ENCODE peak calls at places on chromosomes 3 and 15, in nine cellular contexts. One of them, this sample, is unnamed.

GRCh38 chr3:195087321-195087720 is 183.6 kb downstream of the XXYLT1 start:
- DNase-seq in HTR-8/SVneo: no peak
- DNase-seq in pons: no peak
- DNase-seq in non-pigmented ciliary epithelial cell: no peak
- DNase-seq in stimulated activated CD4-positive, alpha-beta T cell treated with anti-CD3 and anti-CD28 coated beads, Interleukin-12 subunit alpha, Interleukin-12 subunit beta, amount 100 ng/mL, for 48 hours: no peak
- DNase-seq in T-helper 2 cell: no peak
- DNase-seq in NCI-H774: no peak
- DNase-seq in NCI-H1417: peak
- DNase-seq in AG10803: no peak
- DNase-seq in this sample: no peak

GRCh38 chr3:163474766-163475165 is 1603.5 kb downstream of the SI start:
- DNase-seq in HTR-8/SVneo: no peak
- DNase-seq in pons: no peak
- DNase-seq in non-pigmented ciliary epithelial cell: no peak
- DNase-seq in stimulated activated CD4-positive, alpha-beta T cell treated with anti-CD3 and anti-CD28 coated beads, Interleukin-12 subunit alpha, Interleukin-12 subunit beta, amount 100 ng/mL, for 48 hours: no peak
- DNase-seq in T-helper 2 cell: no peak
- DNase-seq in NCI-H774: no peak
- DNase-seq in NCI-H1417: no peak
- DNase-seq in AG10803: no peak
- DNase-seq in this sample: no peak

GRCh38 chr15:77825546-77825945 is 192.8 kb upstream of the LINGO1 start:
- DNase-seq in HTR-8/SVneo: no peak
- DNase-seq in pons: no peak
- DNase-seq in non-pigmented ciliary epithelial cell: no peak
- DNase-seq in stimulated activated CD4-positive, alpha-beta T cell treated with anti-CD3 and anti-CD28 coated beads, Interleukin-12 subunit alpha, Interleukin-12 subunit beta, amount 100 ng/mL, for 48 hours: no peak
- DNase-seq in T-helper 2 cell: no peak
- DNase-seq in NCI-H774: no peak
- DNase-seq in NCI-H1417: no peak
- DNase-seq in AG10803: no peak
- DNase-seq in this sample: no peak

GRCh38 chr3:154430014-154430413 is at the start of gene GPR149:
- DNase-seq in HTR-8/SVneo: no peak
- DNase-seq in pons: no peak
- DNase-seq in non-pigmented ciliary epithelial cell: peak
- DNase-seq in stimulated activated CD4-positive, alpha-beta T cell treated with anti-CD3 and anti-CD28 coated beads, Interleukin-12 subunit alpha, Interleukin-12 subunit beta, amount 100 ng/mL, for 48 hours: no peak
- DNase-seq in T-helper 2 cell: no peak
- DNase-seq in NCI-H774: peak
- DNase-seq in NCI-H1417: no peak
- DNase-seq in AG10803: peak
- DNase-seq in this sample: no peak

GRCh38 chr3:45795509-45795881 is 841 bp downstream of the SLC6A20 start:
- DNase-seq in HTR-8/SVneo: no peak
- DNase-seq in pons: no peak
- DNase-seq in non-pigmented ciliary epithelial cell: no peak
- DNase-seq in stimulated activated CD4-positive, alpha-beta T cell treated with anti-CD3 and anti-CD28 coated beads, Interleukin-12 subunit alpha, Interleukin-12 subunit beta, amount 100 ng/mL, for 48 hours: no peak
- DNase-seq in T-helper 2 cell: no peak
- DNase-seq in NCI-H774: no peak
- DNase-seq in NCI-H1417: no peak
- DNase-seq in AG10803: no peak
- DNase-seq in this sample: peak

GRCh38 chr15:98649621-98649995 is 1.3 kb downstream of the IGF1R start:
- DNase-seq in HTR-8/SVneo: no peak
- DNase-seq in pons: no peak
- DNase-seq in non-pigmented ciliary epithelial cell: no peak
- DNase-seq in stimulated activated CD4-positive, alpha-beta T cell treated with anti-CD3 and anti-CD28 coated beads, Interleukin-12 subunit alpha, Interleukin-12 subunit beta, amount 100 ng/mL, for 48 hours: no peak
- DNase-seq in T-helper 2 cell: no peak
- DNase-seq in NCI-H774: no peak
- DNase-seq in NCI-H1417: peak
- DNase-seq in AG10803: peak
- DNase-seq in this sample: peak

GRCh38 chr3:20669675-20670074 is 483.7 kb upstream of the SGO1 start:
- DNase-seq in HTR-8/SVneo: no peak
- DNase-seq in pons: peak
- DNase-seq in non-pigmented ciliary epithelial cell: no peak
- DNase-seq in stimulated activated CD4-positive, alpha-beta T cell treated with anti-CD3 and anti-CD28 coated beads, Interleukin-12 subunit alpha, Interleukin-12 subunit beta, amount 100 ng/mL, for 48 hours: no peak
- DNase-seq in T-helper 2 cell: no peak
- DNase-seq in NCI-H774: no peak
- DNase-seq in NCI-H1417: no peak
- DNase-seq in AG10803: no peak
- DNase-seq in this sample: no peak

GRCh38 chr15:88400591-88400990 is 66.6 kb downstream of the MRPL46 start:
- DNase-seq in HTR-8/SVneo: no peak
- DNase-seq in pons: no peak
- DNase-seq in non-pigmented ciliary epithelial cell: no peak
- DNase-seq in stimulated activated CD4-positive, alpha-beta T cell treated with anti-CD3 and anti-CD28 coated beads, Interleukin-12 subunit alpha, Interleukin-12 subunit beta, amount 100 ng/mL, for 48 hours: no peak
- DNase-seq in T-helper 2 cell: no peak
- DNase-seq in NCI-H774: no peak
- DNase-seq in NCI-H1417: no peak
- DNase-seq in AG10803: no peak
- DNase-seq in this sample: no peak

GRCh38 chr3:153768559-153769469 is 352.4 kb upstream of the ARHGEF26 start:
- DNase-seq in HTR-8/SVneo: peak
- DNase-seq in pons: peak
- DNase-seq in non-pigmented ciliary epithelial cell: peak
- DNase-seq in stimulated activated CD4-positive, alpha-beta T cell treated with anti-CD3 and anti-CD28 coated beads, Interleukin-12 subunit alpha, Interleukin-12 subunit beta, amount 100 ng/mL, for 48 hours: peak
- DNase-seq in T-helper 2 cell: peak
- DNase-seq in NCI-H774: peak
- DNase-seq in NCI-H1417: no peak
- DNase-seq in AG10803: peak
- DNase-seq in this sample: peak

GRCh38 chr15:66924889-66925288 is 140.5 kb upstream of the SMAD3 start:
- DNase-seq in HTR-8/SVneo: no peak
- DNase-seq in pons: no peak
- DNase-seq in non-pigmented ciliary epithelial cell: no peak
- DNase-seq in stimulated activated CD4-positive, alpha-beta T cell treated with anti-CD3 and anti-CD28 coated beads, Interleukin-12 subunit alpha, Interleukin-12 subunit beta, amount 100 ng/mL, for 48 hours: no peak
- DNase-seq in T-helper 2 cell: no peak
- DNase-seq in NCI-H774: no peak
- DNase-seq in NCI-H1417: peak
- DNase-seq in AG10803: no peak
- DNase-seq in this sample: no peak

GRCh38 chr15:42131826-42132806 is 24.3 kb downstream of the PLA2G4F start:
- DNase-seq in HTR-8/SVneo: no peak
- DNase-seq in pons: no peak
- DNase-seq in non-pigmented ciliary epithelial cell: no peak
- DNase-seq in stimulated activated CD4-positive, alpha-beta T cell treated with anti-CD3 and anti-CD28 coated beads, Interleukin-12 subunit alpha, Interleukin-12 subunit beta, amount 100 ng/mL, for 48 hours: no peak
- DNase-seq in T-helper 2 cell: no peak
- DNase-seq in NCI-H774: peak
- DNase-seq in NCI-H1417: peak
- DNase-seq in AG10803: no peak
- DNase-seq in this sample: no peak

GRCh38 chr15:80179025-80179759 is 26.4 kb downstream of the FAH start:
- DNase-seq in HTR-8/SVneo: peak
- DNase-seq in pons: no peak
- DNase-seq in non-pigmented ciliary epithelial cell: peak
- DNase-seq in stimulated activated CD4-positive, alpha-beta T cell treated with anti-CD3 and anti-CD28 coated beads, Interleukin-12 subunit alpha, Interleukin-12 subunit beta, amount 100 ng/mL, for 48 hours: no peak
- DNase-seq in T-helper 2 cell: no peak
- DNase-seq in NCI-H774: no peak
- DNase-seq in NCI-H1417: no peak
- DNase-seq in AG10803: peak
- DNase-seq in this sample: no peak

GRCh38 chr3:111545349-111545748 is 3.4 kb downstream of the CD96 start:
- DNase-seq in HTR-8/SVneo: no peak
- DNase-seq in pons: no peak
- DNase-seq in non-pigmented ciliary epithelial cell: no peak
- DNase-seq in stimulated activated CD4-positive, alpha-beta T cell treated with anti-CD3 and anti-CD28 coated beads, Interleukin-12 subunit alpha, Interleukin-12 subunit beta, amount 100 ng/mL, for 48 hours: no peak
- DNase-seq in T-helper 2 cell: no peak
- DNase-seq in NCI-H774: no peak
- DNase-seq in NCI-H1417: no peak
- DNase-seq in AG10803: no peak
- DNase-seq in this sample: no peak

GRCh38 chr15:60405405-60405804 is 7.6 kb upstream of the ANXA2 start:
- DNase-seq in HTR-8/SVneo: no peak
- DNase-seq in pons: no peak
- DNase-seq in non-pigmented ciliary epithelial cell: no peak
- DNase-seq in stimulated activated CD4-positive, alpha-beta T cell treated with anti-CD3 and anti-CD28 coated beads, Interleukin-12 subunit alpha, Interleukin-12 subunit beta, amount 100 ng/mL, for 48 hours: no peak
- DNase-seq in T-helper 2 cell: no peak
- DNase-seq in NCI-H774: no peak
- DNase-seq in NCI-H1417: no peak
- DNase-seq in AG10803: no peak
- DNase-seq in this sample: no peak

This sample was measured in naive thymus-derived CD4-positive, alpha-beta T cell.